ENCODE peak calls at places on chromosomes 3 and 15, in four cellular contexts. One of them, this sample, is unnamed.

GRCh38 chr3:113018461-113019181 is 27.8 kb downstream of the GTPBP8 start:
- DNase-seq in NCI-H1105: no peak
- DNase-seq in RWPE1: peak
- DNase-seq in NCI-H2081: no peak
- DNase-seq in this sample: peak

GRCh38 chr3:66400381-66401156 is 100.3 kb downstream of the LRIG1 start:
- DNase-seq in NCI-H1105: no peak
- DNase-seq in RWPE1: no peak
- DNase-seq in NCI-H2081: no peak
- DNase-seq in this sample: no peak

GRCh38 chr15:86138798-86139197 is 59.1 kb downstream of the AGBL1 start:
- DNase-seq in NCI-H1105: no peak
- DNase-seq in RWPE1: no peak
- DNase-seq in NCI-H2081: no peak
- DNase-seq in this sample: no peak

GRCh38 chr15:70618929-70619328 is 144.4 kb downstream of the UACA start:
- DNase-seq in NCI-H1105: no peak
- DNase-seq in RWPE1: no peak
- DNase-seq in NCI-H2081: no peak
- DNase-seq in this sample: no peak

GRCh38 chr3:89946863-89947262 is 839.4 kb downstream of the EPHA3 start:
- DNase-seq in NCI-H1105: no peak
- DNase-seq in RWPE1: peak
- DNase-seq in NCI-H2081: no peak
- DNase-seq in this sample: no peak

GRCh38 chr3:30747771-30748281 is 141.4 kb downstream of the TGFBR2 start:
- DNase-seq in NCI-H1105: no peak
- DNase-seq in RWPE1: peak
- DNase-seq in NCI-H2081: peak
- DNase-seq in this sample: no peak

GRCh38 chr3:45464336-45464809 is 76.0 kb downstream of the LARS2 start:
- DNase-seq in NCI-H1105: no peak
- DNase-seq in RWPE1: no peak
- DNase-seq in NCI-H2081: no peak
- DNase-seq in this sample: no peak

GRCh38 chr3:36058404-36059035 is 321.8 kb upstream of the STAC start:
- DNase-seq in NCI-H1105: peak
- DNase-seq in RWPE1: no peak
- DNase-seq in NCI-H2081: peak
- DNase-seq in this sample: no peak

GRCh38 chr3:42507252-42507651 is 4.8 kb downstream of the VIPR1 start:
- DNase-seq in NCI-H1105: no peak
- DNase-seq in RWPE1: no peak
- DNase-seq in NCI-H2081: no peak
- DNase-seq in this sample: no peak

GRCh38 chr3:54905936-54906335 is 21.9 kb downstream of the LRTM1 start:
- DNase-seq in NCI-H1105: no peak
- DNase-seq in RWPE1: no peak
- DNase-seq in NCI-H2081: no peak
- DNase-seq in this sample: no peak

GRCh38 chr3:42204867-42205599 is 61.0 kb downstream of the CCK start:
- DNase-seq in NCI-H1105: no peak
- DNase-seq in RWPE1: no peak
- DNase-seq in NCI-H2081: no peak
- DNase-seq in this sample: no peak

GRCh38 chr3:27900316-27900715 is 178.2 kb upstream of the EOMES start:
- DNase-seq in NCI-H1105: no peak
- DNase-seq in RWPE1: no peak
- DNase-seq in NCI-H2081: no peak
- DNase-seq in this sample: no peak

GRCh38 chr3:185070491-185071335 is 82.1 kb downstream of the C3orf70 start:
- DNase-seq in NCI-H1105: no peak
- DNase-seq in RWPE1: no peak
- DNase-seq in NCI-H2081: no peak
- DNase-seq in this sample: no peak

GRCh38 chr3:106104078-106104477 is 235.3 kb upstream of the CBLB start:
- DNase-seq in NCI-H1105: no peak
- DNase-seq in RWPE1: no peak
- DNase-seq in NCI-H2081: no peak
- DNase-seq in this sample: no peak

GRCh38 chr3:44108481-44108880 is 133.2 kb upstream of the TOPAZ1 start:
- DNase-seq in NCI-H1105: no peak
- DNase-seq in RWPE1: no peak
- DNase-seq in NCI-H2081: no peak
- DNase-seq in this sample: no peak

GRCh38 chr3:123067689-123068226 is 933 bp downstream of the PDIA5 start:
- DNase-seq in NCI-H1105: no peak
- DNase-seq in RWPE1: no peak
- DNase-seq in NCI-H2081: no peak
- DNase-seq in this sample: no peak

GRCh38 chr3:30042274-30042859 is 564.0 kb upstream of the TGFBR2 start:
- DNase-seq in NCI-H1105: peak
- DNase-seq in RWPE1: peak
- DNase-seq in NCI-H2081: peak
- DNase-seq in this sample: peak

GRCh38 chr15:63323798-63324651 is 46.6 kb downstream of the APH1B start:
- DNase-seq in NCI-H1105: no peak
- DNase-seq in RWPE1: no peak
- DNase-seq in NCI-H2081: no peak
- DNase-seq in this sample: no peak

GRCh38 chr3:132605374-132605792 is 8.3 kb downstream of the ACKR4 start:
- DNase-seq in NCI-H1105: no peak
- DNase-seq in RWPE1: no peak
- DNase-seq in NCI-H2081: no peak
- DNase-seq in this sample: no peak

GRCh38 chr15:92098869-92099268 is 245.4 kb downstream of the SLCO3A1 start:
- DNase-seq in NCI-H1105: no peak
- DNase-seq in RWPE1: no peak
- DNase-seq in NCI-H2081: no peak
- DNase-seq in this sample: no peak

GRCh38 chr3:59818033-59818936 is 768.5 kb upstream of the CFAP20DC start:
- DNase-seq in NCI-H1105: no peak
- DNase-seq in RWPE1: peak
- DNase-seq in NCI-H2081: no peak
- DNase-seq in this sample: peak

GRCh38 chr3:12442654-12443501 is 41.4 kb upstream of the TSEN2 start:
- DNase-seq in NCI-H1105: no peak
- DNase-seq in RWPE1: no peak
- DNase-seq in NCI-H2081: no peak
- DNase-seq in this sample: no peak

GRCh38 chr3:178761461-178761860 is 225.2 kb downstream of the KCNMB2 start:
- DNase-seq in NCI-H1105: no peak
- DNase-seq in RWPE1: no peak
- DNase-seq in NCI-H2081: no peak
- DNase-seq in this sample: no peak

This sample was measured in COR-L47.